ENCODE peak calls at places on chromosome 17, in eight cellular contexts. H is body of pancreas; R is CD4-positive, alpha-beta T cell; M is psoas muscle; S is BJ; Z is tibial artery; E is cardiac muscle cell; I is keratinocyte. O is an unnamed sample.

GRCh38 chr17:30812218-30813177 is 12.0 kb downstream of the CRLF3 start:
- DNase-seq in H (no peak), R (no peak), M (no peak), S (no peak), Z (no peak), E (peak), I (peak), O (no peak)

GRCh38 chr17:28381141-28381825 is 9.8 kb downstream of the SARM1 start:
- DNase-seq in H (no peak), R (no peak), M (peak), S (no peak), Z (no peak), E (peak), I (no peak), O (peak)

GRCh38 chr17:20077978-20078674 is 69.0 kb downstream of the SPECC1 start:
- DNase-seq in H (no peak), R (no peak), M (no peak), S (no peak), Z (no peak), E (no peak), I (no peak), O (no peak)

GRCh38 chr17:40415390-40415789 is 2.3 kb downstream of the TOP2A start:
- DNase-seq in H (no peak), R (no peak), M (no peak), S (no peak), Z (no peak), E (peak), I (no peak), O (no peak)

GRCh38 chr17:76684756-76685155 is 26.0 kb downstream of the MXRA7 start:
- DNase-seq in H (no peak), R (no peak), M (no peak), S (no peak), Z (no peak), E (no peak), I (no peak), O (no peak)

GRCh38 chr17:2707721-2708584 is 3.6 kb downstream of the CLUH start:
- DNase-seq in H (peak), R (no peak), M (peak), S (no peak), Z (peak), E (no peak), I (no peak), O (peak)

GRCh38 chr17:18177137-18177536 is 6.5 kb upstream of the ALKBH5 start:
- DNase-seq in H (no peak), R (no peak), M (no peak), S (no peak), Z (no peak), E (no peak), I (no peak), O (no peak)

GRCh38 chr17:517181-517580 is 164.6 kb upstream of the RPH3AL start:
- DNase-seq in H (no peak), R (no peak), M (no peak), S (no peak), Z (no peak), E (no peak), I (no peak), O (no peak)

GRCh38 chr17:45733781-45734180 is 50.3 kb upstream of the CRHR1 start:
- DNase-seq in H (no peak), R (no peak), M (no peak), S (no peak), Z (no peak), E (no peak), I (no peak), O (peak)

GRCh38 chr17:75785016-75785769 is 587 bp downstream of the UNK start:
- DNase-seq in H (peak), R (peak), M (peak), S (no peak), Z (peak), E (peak), I (no peak), O (no peak)

GRCh38 chr17:1077536-1078061 is 80.7 kb downstream of the TIMM22 start:
- DNase-seq in H (no peak), R (no peak), M (peak), S (no peak), Z (no peak), E (no peak), I (no peak), O (peak)

GRCh38 chr17:72343911-72344310 is 223.1 kb downstream of the SOX9 start:
- DNase-seq in H (no peak), R (no peak), M (no peak), S (no peak), Z (no peak), E (no peak), I (no peak), O (no peak)

GRCh38 chr17:42111901-42112551 is 488 bp downstream of the DHX58 start:
- DNase-seq in H (peak), R (no peak), M (peak), S (no peak), Z (peak), E (peak), I (no peak), O (peak)

GRCh38 chr17:65515959-65516948 is 45.2 kb downstream of the AXIN2 start:
- DNase-seq in H (no peak), R (no peak), M (no peak), S (no peak), Z (no peak), E (peak), I (no peak), O (peak)

GRCh38 chr17:2222901-2223616 is 80.5 kb downstream of the SMG6 start:
- DNase-seq in H (peak), R (peak), M (peak), S (no peak), Z (peak), E (peak), I (no peak), O (no peak)

GRCh38 chr17:15236281-15237105 is 28.6 kb downstream of the PMP22 start:
- DNase-seq in H (peak), R (no peak), M (no peak), S (no peak), Z (no peak), E (peak), I (no peak), O (peak)

GRCh38 chr17:16987830-16988601 is 16.1 kb upstream of the TNFRSF13B start:
- DNase-seq in H (peak), R (peak), M (peak), S (peak), Z (peak), E (peak), I (peak), O (peak)

GRCh38 chr17:7004398-7005253 is 7.8 kb upstream of the RNASEK start:
- DNase-seq in H (peak), R (no peak), M (peak), S (no peak), Z (no peak), E (peak), I (no peak), O (no peak)

GRCh38 chr17:66952031-66952524 is 12.4 kb upstream of the CACNG4 start:
- DNase-seq in H (peak), R (no peak), M (peak), S (peak), Z (no peak), E (peak), I (peak), O (peak)

GRCh38 chr17:57438031-57438731 is 181.9 kb downstream of the MSI2 start:
- DNase-seq in H (no peak), R (no peak), M (no peak), S (no peak), Z (no peak), E (no peak), I (no peak), O (no peak)

GRCh38 chr17:71024969-71025368 is 855.6 kb downstream of the KCNJ2 start:
- DNase-seq in H (no peak), R (no peak), M (no peak), S (no peak), Z (no peak), E (no peak), I (no peak), O (no peak)

GRCh38 chr17:50882851-50883250 is 16.7 kb upstream of the TOB1 start:
- DNase-seq in H (no peak), R (no peak), M (no peak), S (no peak), Z (no peak), E (peak), I (no peak), O (no peak)

GRCh38 chr17:36600936-36601302 is 464 bp upstream of the MRM1 start:
- DNase-seq in H (no peak), R (no peak), M (no peak), S (no peak), Z (no peak), E (no peak), I (no peak), O (no peak)

GRCh38 chr17:7016406-7016805 is 4.0 kb downstream of the RNASEK start:
- DNase-seq in H (no peak), R (no peak), M (no peak), S (no peak), Z (no peak), E (no peak), I (no peak), O (no peak)

GRCh38 chr17:2084129-2084765 is 29.3 kb downstream of the HIC1 start:
- DNase-seq in H (no peak), R (no peak), M (peak), S (peak), Z (peak), E (peak), I (no peak), O (no peak)

GRCh38 chr17:81573794-81574642 is 21.9 kb upstream of the FAAP100 start:
- DNase-seq in H (no peak), R (no peak), M (no peak), S (no peak), Z (no peak), E (no peak), I (no peak), O (peak)

GRCh38 chr17:43983515-43984411 is 20.7 kb upstream of the NAGS start:
- DNase-seq in H (peak), R (no peak), M (peak), S (no peak), Z (no peak), E (no peak), I (no peak), O (peak)
- TF ChIP-seq CTCF in H (no peak), R (no peak), M (peak), S (peak), Z (no peak), E (peak), I (peak), O (peak)

DNA sequence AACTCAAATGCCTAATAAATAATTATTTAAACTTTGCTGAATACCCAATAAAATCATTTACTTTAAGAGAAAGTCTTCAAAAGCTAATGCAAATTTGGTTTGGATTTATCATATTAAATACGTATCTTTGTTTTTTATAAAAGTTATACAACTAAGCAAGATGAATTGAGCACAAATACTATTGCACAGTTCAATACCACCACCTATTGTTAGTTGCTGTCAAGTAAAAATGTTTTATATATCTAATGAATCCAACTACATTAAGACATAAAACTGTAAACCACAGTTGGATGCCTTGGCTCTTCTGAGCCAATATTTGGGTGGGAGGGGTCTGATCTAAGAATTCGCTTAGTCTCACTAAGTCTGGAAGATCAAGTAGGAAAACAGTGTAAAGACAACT is 7.7 kb downstream of the FBXL20 start:
- DNase-seq in H (no peak), R (no peak), M (no peak), S (no peak), Z (no peak), E (peak), I (no peak), O (no peak)
- TF ChIP-seq CTCF in H (no peak), R (no peak), M (no peak), S (no peak), Z (no peak), E (no peak), I (no peak), O (no peak)

GRCh38 chr17:48831549-48831883 is 681 bp downstream of the CALCOCO2 start:
- DNase-seq in H (no peak), R (no peak), M (no peak), S (no peak), Z (no peak), E (no peak), I (no peak), O (no peak)

GRCh38 chr17:48835971-48836370 is 5.1 kb downstream of the CALCOCO2 start:
- DNase-seq in H (no peak), R (no peak), M (no peak), S (no peak), Z (no peak), E (no peak), I (no peak), O (no peak)

GRCh38 chr17:48834973-48835372 is 4.1 kb downstream of the CALCOCO2 start:
- DNase-seq in H (no peak), R (no peak), M (no peak), S (no peak), Z (no peak), E (no peak), I (no peak), O (no peak)

GRCh38 chr17:48832491-48832890 is 1.7 kb downstream of the CALCOCO2 start:
- DNase-seq in H (no peak), R (no peak), M (no peak), S (no peak), Z (no peak), E (no peak), I (no peak), O (no peak)

GRCh38 chr17:48830840-48831548 is at the start of gene CALCOCO2:
- DNase-seq in H (peak), R (peak), M (peak), S (peak), Z (peak), E (peak), I (peak), O (peak)
- TF ChIP-seq CTCF in H (peak), R (no peak), M (no peak), S (no peak), Z (peak), E (no peak), I (no peak), O (no peak)

GRCh38 chr17:61444075-61444474 is 8.1 kb upstream of the TBX4 start:
- DNase-seq in H (no peak), R (no peak), M (no peak), S (no peak), Z (no peak), E (no peak), I (no peak), O (no peak)

GRCh38 chr17:61442878-61443474 is 9.2 kb upstream of the TBX4 start:
- DNase-seq in H (no peak), R (no peak), M (no peak), S (no peak), Z (no peak), E (no peak), I (no peak), O (no peak)

GRCh38 chr17:61442136-61442775 is 10.0 kb upstream of the TBX4 start:
- DNase-seq in H (no peak), R (no peak), M (no peak), S (no peak), Z (no peak), E (no peak), I (no peak), O (no peak)

GRCh38 chr17:61443475-61443882 is 8.7 kb upstream of the TBX4 start:
- DNase-seq in H (no peak), R (no peak), M (peak), S (no peak), Z (no peak), E (no peak), I (no peak), O (peak)

DNA sequence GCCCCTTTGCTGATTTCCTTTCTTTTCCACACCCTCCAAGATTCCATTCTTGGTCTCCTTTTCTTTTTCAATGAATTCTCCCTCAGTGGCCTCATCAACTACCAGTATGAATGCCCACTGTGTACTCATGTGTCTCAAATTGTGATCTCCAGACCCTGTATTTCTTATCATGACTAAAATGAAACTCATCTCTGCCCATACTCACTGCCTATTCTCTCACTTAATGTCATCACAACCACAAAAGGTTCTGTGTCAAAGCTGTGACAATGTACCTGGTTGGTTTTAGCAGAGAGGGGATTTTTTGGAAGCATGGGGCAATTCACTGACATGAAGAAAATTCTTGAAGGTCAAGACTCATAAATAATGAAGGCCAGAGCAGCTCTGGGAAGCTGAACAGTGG is 11.5 kb upstream of the TBX4 start:
- DNase-seq in H (no peak), R (no peak), M (no peak), S (no peak), Z (no peak), E (no peak), I (no peak), O (no peak)
- TF ChIP-seq CTCF in H (no peak), R (no peak), M (no peak), S (no peak), Z (no peak), E (no peak), I (no peak), O (no peak)

GRCh38 chr17:82913304-82914043 is 73.7 kb upstream of the ZNF750 start:
- DNase-seq in H (no peak), R (no peak), M (peak), S (no peak), Z (no peak), E (no peak), I (no peak), O (no peak)
- TF ChIP-seq CTCF in H (peak), R (peak), M (peak), S (no peak), Z (no peak), E (no peak), I (no peak), O (peak)

GRCh38 chr17:62627219-62627903 is at the start of gene MRC2:
- DNase-seq in H (peak), R (no peak), M (peak), S (no peak), Z (peak), E (peak), I (no peak), O (peak)
- TF ChIP-seq CTCF in H (no peak), R (no peak), M (no peak), S (no peak), Z (no peak), E (no peak), I (no peak), O (no peak)

GRCh38 chr17:5706835-5707234 is 122.5 kb upstream of the NLRP1 start:
- DNase-seq in H (peak), R (peak), M (peak), S (no peak), Z (peak), E (peak), I (no peak), O (peak)

GRCh38 chr17:5707482-5707881 is 123.2 kb upstream of the NLRP1 start:
- DNase-seq in H (no peak), R (no peak), M (no peak), S (no peak), Z (no peak), E (no peak), I (no peak), O (peak)

GRCh38 chr17:5705876-5706420 is 121.6 kb upstream of the NLRP1 start:
- DNase-seq in H (no peak), R (no peak), M (no peak), S (no peak), Z (no peak), E (no peak), I (no peak), O (peak)

GRCh38 chr17:5703736-5704135 is 119.4 kb upstream of the NLRP1 start:
- DNase-seq in H (no peak), R (no peak), M (no peak), S (no peak), Z (no peak), E (no peak), I (no peak), O (peak)

DNA sequence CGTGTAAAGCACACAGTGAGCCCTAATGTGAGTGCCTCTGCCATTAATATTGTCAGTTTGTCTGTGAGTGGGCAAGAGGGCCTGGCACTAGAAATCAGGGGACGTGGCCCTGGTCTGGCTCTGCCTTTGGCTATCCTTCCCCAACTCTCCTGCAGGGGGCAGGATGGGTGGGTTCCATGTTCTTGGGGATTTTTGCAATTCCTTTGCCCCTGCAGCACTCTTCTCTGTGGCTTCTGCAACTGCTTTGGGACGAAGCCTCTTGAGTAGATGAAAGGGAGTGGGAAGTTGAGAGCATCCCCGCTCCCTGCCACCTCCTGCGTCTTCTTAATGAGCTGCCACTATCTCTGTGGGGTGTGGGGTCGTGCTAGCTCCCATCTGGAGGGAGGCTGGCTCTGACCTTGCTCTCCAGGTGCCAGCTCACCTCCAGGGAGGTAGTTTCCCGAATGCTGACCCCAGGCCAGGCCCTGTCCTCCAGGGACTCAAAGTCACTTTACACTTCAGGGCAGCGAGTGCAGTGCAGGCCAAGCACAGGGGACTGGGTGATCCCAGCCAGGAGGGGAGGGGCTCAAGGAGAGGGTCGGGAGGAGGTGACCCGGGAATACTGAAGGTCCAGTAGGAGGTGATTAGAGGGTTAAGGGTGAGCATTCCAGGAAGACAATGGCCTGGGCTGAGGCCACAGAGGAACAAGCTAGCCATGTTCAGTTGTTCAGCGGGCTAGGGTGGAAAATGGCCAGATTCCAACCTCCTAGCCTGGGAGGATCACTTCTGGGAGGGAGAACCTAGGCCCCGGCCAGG is 121.0 kb upstream of the NLRP1 start:
- DNase-seq in H (no peak), R (no peak), M (no peak), S (no peak), Z (no peak), E (peak), I (no peak), O (peak)
- TF ChIP-seq CTCF in H (no peak), R (no peak), M (no peak), S (peak), Z (no peak), E (peak), I (peak), O (peak)